ENCODE peak calls at places on chromosomes 3 and 15, in seven cellular contexts. F, A, Y, Z, I, D and C are unnamed samples.

GRCh38 chr3:185778069-185778468 is 46.8 kb downstream of the IGF2BP2 start:
- DNase-seq in F (no peak), A (no peak), Y (no peak), Z (no peak), I (no peak), D (no peak), C (no peak)

GRCh38 chr3:15256861-15257341 is 50.9 kb downstream of the CAPN7 start:
- DNase-seq in F (no peak), A (no peak), Y (peak), Z (no peak), I (no peak), D (no peak), C (peak)

GRCh38 chr3:100864471-100865268 is 128.6 kb downstream of the ABI3BP start:
- DNase-seq in F (no peak), A (no peak), Y (no peak), Z (no peak), I (no peak), D (no peak), C (no peak)

GRCh38 chr3:130925628-130926027 is 31.7 kb downstream of the ATP2C1 start:
- DNase-seq in F (no peak), A (no peak), Y (no peak), Z (no peak), I (no peak), D (no peak), C (no peak)

GRCh38 chr15:88249220-88249619 is 7.3 kb downstream of the NTRK3 start:
- DNase-seq in F (no peak), A (no peak), Y (no peak), Z (no peak), I (no peak), D (no peak), C (no peak)

GRCh38 chr3:13866406-13866965 is 13.4 kb downstream of the WNT7A start:
- DNase-seq in F (peak), A (no peak), Y (no peak), Z (no peak), I (no peak), D (peak), C (no peak)

GRCh38 chr15:56365075-56365711 is at the start of gene TEX9:
- DNase-seq in F (peak), A (peak), Y (peak), Z (peak), I (peak), D (peak), C (peak)

GRCh38 chr15:72785452-72786243 is 2.1 kb upstream of the ADPGK start:
- DNase-seq in F (peak), A (no peak), Y (peak), Z (no peak), I (no peak), D (no peak), C (no peak)

GRCh38 chr3:40524222-40524570 is 564 bp upstream of the ZNF621 start:
- DNase-seq in F (no peak), A (no peak), Y (no peak), Z (no peak), I (no peak), D (no peak), C (no peak)

GRCh38 chr3:149339931-149340309 is 6.5 kb upstream of the TM4SF18 start:
- DNase-seq in F (no peak), A (no peak), Y (peak), Z (peak), I (peak), D (no peak), C (peak)

GRCh38 chr15:83365370-83365938 is 81.0 kb upstream of the BNC1 start:
- DNase-seq in F (peak), A (no peak), Y (peak), Z (peak), I (no peak), D (peak), C (no peak)

GRCh38 chr3:156455839-156456238 is 99.1 kb downstream of the SSR3 start:
- DNase-seq in F (no peak), A (no peak), Y (no peak), Z (no peak), I (no peak), D (peak), C (no peak)

GRCh38 chr15:59260090-59260489 is 53.4 kb downstream of the LDHAL6B start:
- DNase-seq in F (no peak), A (no peak), Y (no peak), Z (no peak), I (no peak), D (no peak), C (no peak)

GRCh38 chr3:42936157-42936981 is 30.4 kb downstream of the ZNF662 start:
- DNase-seq in F (no peak), A (no peak), Y (peak), Z (peak), I (no peak), D (no peak), C (no peak)

GRCh38 chr15:90291679-90292356 is 26.3 kb downstream of the NGRN start:
- DNase-seq in F (peak), A (no peak), Y (no peak), Z (peak), I (no peak), D (peak), C (peak)

GRCh38 chr15:76994971-76995945 is at the start of gene PSTPIP1:
- DNase-seq in F (peak), A (peak), Y (no peak), Z (peak), I (no peak), D (no peak), C (no peak)

GRCh38 chr15:100928632-100929280 is 9.6 kb downstream of the LRRK1 start:
- DNase-seq in F (no peak), A (no peak), Y (no peak), Z (no peak), I (no peak), D (no peak), C (no peak)

GRCh38 chr15:56232058-56232457 is 11.6 kb downstream of the RFX7 start:
- DNase-seq in F (peak), A (no peak), Y (no peak), Z (no peak), I (no peak), D (no peak), C (no peak)

GRCh38 chr3:21682231-21682630 is 68.8 kb downstream of the ZNF385D start:
- DNase-seq in F (no peak), A (no peak), Y (no peak), Z (no peak), I (no peak), D (no peak), C (no peak)

GRCh38 chr15:90058308-90058707 is 44.0 kb downstream of the IDH2 start:
- DNase-seq in F (peak), A (no peak), Y (no peak), Z (no peak), I (no peak), D (no peak), C (no peak)